ENCODE peak calls at places on chromosomes 5 and 9, in ten cellular contexts. Y, D, V, E, S, L, P, J, T and N are unnamed samples.

GRCh38 chr9:35962126-35962906 is 4.4 kb upstream of the OR2S2 start:
- DNase-seq in Y (peak), D (no peak), V (no peak), E (no peak), S (no peak), L (no peak), P (no peak), J (peak), T (peak), N (no peak)

GRCh38 chr9:125470767-125471580 is 209.3 kb downstream of the GAPVD1 start:
- DNase-seq in Y (no peak), D (no peak), V (no peak), E (no peak), S (no peak), L (no peak), P (no peak), J (no peak), T (no peak), N (no peak)

GRCh38 chr9:107246259-107247254 is 36.5 kb upstream of the RAD23B start:
- DNase-seq in Y (peak), D (peak), V (no peak), E (no peak), S (no peak), L (no peak), P (no peak), J (no peak), T (no peak), N (no peak)

GRCh38 chr5:761854-762685 is 22.5 kb downstream of the ZDHHC11B start:
- DNase-seq in Y (no peak), D (no peak), V (no peak), E (no peak), S (peak), L (no peak), P (peak), J (no peak), T (peak), N (peak)

GRCh38 chr5:127957183-127957582 is 126.4 kb upstream of the SLC12A2 start:
- DNase-seq in Y (peak), D (no peak), V (no peak), E (no peak), S (no peak), L (no peak), P (no peak), J (peak), T (peak), N (no peak)

GRCh38 chr9:77957652-77958051 is 74.0 kb downstream of the GNAQ start:
- DNase-seq in Y (no peak), D (peak), V (no peak), E (no peak), S (no peak), L (no peak), P (no peak), J (no peak), T (no peak), N (no peak)

GRCh38 chr5:135986891-135987401 is 32.2 kb upstream of the LECT2 start:
- DNase-seq in Y (peak), D (no peak), V (no peak), E (no peak), S (no peak), L (no peak), P (no peak), J (no peak), T (no peak), N (no peak)

GRCh38 chr5:132457371-132458225 is 33.0 kb downstream of the IRF1 start:
- DNase-seq in Y (peak), D (peak), V (no peak), E (no peak), S (no peak), L (no peak), P (no peak), J (peak), T (no peak), N (no peak)

GRCh38 chr5:161545701-161546462 is 643 bp downstream of the GABRB2 start:
- DNase-seq in Y (no peak), D (no peak), V (peak), E (peak), S (peak), L (no peak), P (no peak), J (no peak), T (no peak), N (peak)

GRCh38 chr5:173201636-173202265 is 33.3 kb downstream of the NKX2-5 start:
- DNase-seq in Y (peak), D (no peak), V (no peak), E (no peak), S (no peak), L (no peak), P (no peak), J (peak), T (no peak), N (no peak)

GRCh38 chr5:173202266-173202875 is 32.6 kb downstream of the NKX2-5 start:
- DNase-seq in Y (no peak), D (no peak), V (no peak), E (no peak), S (no peak), L (no peak), P (no peak), J (no peak), T (no peak), N (no peak)

GRCh38 chr5:173208296-173208695 is 26.7 kb downstream of the NKX2-5 start:
- DNase-seq in Y (no peak), D (no peak), V (no peak), E (no peak), S (no peak), L (no peak), P (no peak), J (no peak), T (no peak), N (no peak)

GRCh38 chr5:173205921-173206320 is 29.1 kb downstream of the NKX2-5 start:
- DNase-seq in Y (no peak), D (no peak), V (no peak), E (no peak), S (no peak), L (no peak), P (no peak), J (no peak), T (no peak), N (no peak)

DNA sequence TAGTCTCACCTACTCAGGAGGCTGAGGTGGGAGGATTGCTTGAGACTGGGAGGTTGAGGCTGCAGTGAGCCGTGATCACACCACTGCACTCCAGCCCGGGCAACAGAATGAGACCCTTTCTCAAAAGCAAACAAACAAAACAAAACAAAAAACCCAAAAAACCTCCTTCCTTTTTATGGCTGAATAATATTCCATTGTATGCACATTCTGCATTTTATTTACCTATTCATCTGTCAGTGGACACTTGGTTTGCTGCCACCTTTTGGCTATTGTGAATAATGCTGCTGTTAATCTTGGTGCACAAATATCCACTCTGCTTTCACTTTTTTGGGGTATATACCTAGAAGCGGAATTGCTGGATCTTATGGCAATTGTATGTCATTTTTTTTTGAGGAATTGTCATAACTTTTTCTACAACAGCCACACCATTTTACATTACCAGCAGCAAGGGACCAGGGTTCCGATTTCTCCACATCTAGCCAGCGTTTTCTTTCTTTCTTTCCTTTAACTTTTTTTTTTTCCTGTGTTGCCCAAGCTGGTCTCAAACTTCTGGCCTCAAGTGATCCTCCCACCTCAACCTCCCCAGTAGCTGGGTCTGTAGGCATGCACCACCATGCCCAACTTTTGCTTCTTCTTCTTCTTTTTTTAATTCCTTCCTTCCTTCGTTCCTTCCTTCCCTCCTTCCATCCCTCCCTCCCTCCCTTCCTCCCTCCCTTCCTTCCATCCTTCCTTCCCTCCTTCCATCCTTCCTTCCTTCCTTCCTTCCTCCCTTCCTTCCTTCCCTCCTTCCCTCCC is 30.6 kb downstream of the NKX2-5 start:
- DNase-seq in Y (peak), D (peak), V (no peak), E (no peak), S (no peak), L (no peak), P (no peak), J (peak), T (no peak), N (no peak)
- TF ChIP-seq CTCF in Y (peak), D (peak), V (peak), E (peak), S (peak), L (peak), P (peak), J (peak), T (peak), N (peak)

DNA sequence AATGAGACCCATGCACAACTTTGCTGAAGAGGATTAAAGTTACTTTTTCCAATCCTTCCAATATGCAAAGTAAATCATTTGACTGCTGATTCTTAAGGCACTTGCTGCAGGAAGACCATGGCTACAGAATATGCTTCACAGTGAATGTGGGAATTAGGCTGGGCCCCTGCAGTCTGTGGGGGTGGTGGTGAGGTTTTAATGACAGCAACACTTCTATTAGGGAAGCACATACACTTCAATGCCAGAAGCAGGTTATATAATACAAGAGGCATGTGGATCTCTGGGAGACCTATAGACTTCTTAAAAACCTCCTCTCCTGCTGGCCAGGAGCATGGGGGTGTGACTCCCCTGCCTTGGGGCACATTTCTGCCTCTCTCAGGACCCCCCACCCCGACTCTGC is 124.5 kb upstream of the KLF9 start:
- DNase-seq in Y (no peak), D (no peak), V (no peak), E (no peak), S (no peak), L (no peak), P (no peak), J (no peak), T (no peak), N (no peak)
- TF ChIP-seq CTCF in Y (no peak), D (no peak), V (no peak), E (no peak), S (no peak), L (no peak), P (no peak), J (no peak), T (no peak), N (no peak)

DNA sequence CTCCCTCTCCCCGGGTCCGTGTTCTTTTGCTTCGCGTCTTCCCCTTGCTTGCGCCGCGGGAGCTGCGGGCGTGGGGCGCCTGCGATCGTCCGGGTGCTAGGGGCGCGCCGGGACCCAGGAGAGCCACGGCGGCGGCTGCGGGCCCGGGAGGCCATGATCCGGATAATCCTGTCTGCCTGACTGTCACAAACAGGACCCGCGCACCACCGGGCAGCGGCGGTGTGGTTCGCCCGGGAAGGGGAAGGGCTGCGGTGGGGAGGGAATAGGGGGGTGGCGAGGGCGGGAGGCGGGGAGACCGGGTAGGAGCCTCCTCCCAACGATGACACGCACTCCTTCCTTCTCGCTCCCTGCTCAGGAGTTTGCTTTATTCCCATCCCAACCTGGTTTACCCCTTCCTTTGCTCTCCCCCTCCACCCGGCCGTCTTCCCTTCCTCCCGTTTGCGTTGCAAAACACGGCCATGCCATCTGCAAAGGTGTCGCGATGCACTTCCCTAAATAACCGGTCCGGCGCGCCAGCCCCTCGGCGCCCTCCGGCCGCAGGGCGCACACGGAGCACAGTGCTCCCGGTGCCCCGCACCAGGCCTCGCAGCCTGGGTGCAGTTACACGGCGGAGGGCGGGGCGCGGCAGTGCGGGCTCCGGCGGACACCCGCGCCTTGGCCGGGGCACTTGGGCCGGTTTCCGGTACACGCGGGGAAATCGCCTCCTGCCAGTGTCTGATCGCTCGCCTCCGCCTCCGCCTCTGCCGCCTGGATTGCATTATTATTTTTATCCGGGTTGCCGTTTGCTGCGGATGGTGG is 1.5 kb downstream of the SMARCA2 start:
- DNase-seq in Y (peak), D (peak), V (peak), E (peak), S (peak), L (peak), P (peak), J (peak), T (peak), N (peak)
- TF ChIP-seq CTCF in Y (no peak), D (no peak), V (no peak), E (no peak), S (peak), L (no peak), P (no peak), J (no peak), T (no peak), N (no peak)

GRCh38 chr5:171606414-171607024 is 179.1 kb upstream of the SMIM23 start:
- DNase-seq in Y (peak), D (peak), V (no peak), E (no peak), S (no peak), L (no peak), P (no peak), J (peak), T (no peak), N (no peak)
- TF ChIP-seq CTCF in Y (peak), D (peak), V (peak), E (peak), S (no peak), L (no peak), P (peak), J (peak), T (peak), N (no peak)

DNA sequence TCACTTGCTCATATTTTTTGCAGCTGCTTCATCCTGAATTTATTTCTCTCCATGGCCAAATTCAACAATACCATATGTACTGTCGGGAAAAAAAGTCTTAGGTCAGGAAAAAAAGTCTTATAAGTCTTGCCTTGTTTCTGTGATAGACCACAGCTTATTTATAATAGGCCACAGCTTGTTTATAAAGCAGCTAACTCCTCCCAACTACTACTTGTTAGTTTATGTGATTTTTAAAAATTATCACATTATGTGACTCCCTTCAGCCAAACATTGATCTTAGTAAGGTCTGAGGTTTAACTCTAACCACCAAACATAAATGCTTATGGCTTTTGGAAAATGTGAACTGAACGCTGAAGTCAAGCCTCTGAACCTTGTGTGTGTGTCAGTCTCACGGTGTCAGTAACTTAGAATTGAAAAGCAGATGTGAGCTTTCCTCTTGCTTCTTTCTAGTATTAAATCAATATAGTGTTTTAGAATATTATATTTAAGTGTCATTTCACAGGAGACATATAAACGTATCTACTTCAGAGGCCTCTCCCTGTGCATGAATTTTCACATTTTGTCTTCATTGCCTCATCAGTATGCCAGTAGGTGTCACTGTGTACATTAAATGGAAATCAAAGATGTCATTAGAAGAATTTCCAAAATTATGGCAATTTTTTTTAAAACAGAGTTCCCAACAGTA is 51.3 kb downstream of the SNX24 start:
- DNase-seq in Y (peak), D (peak), V (no peak), E (no peak), S (no peak), L (no peak), P (no peak), J (peak), T (no peak), N (no peak)
- TF ChIP-seq CTCF in Y (peak), D (peak), V (peak), E (peak), S (no peak), L (no peak), P (peak), J (peak), T (peak), N (peak)

GRCh38 chr9:4986783-4987182 is 1.7 kb downstream of the JAK2 start:
- DNase-seq in Y (no peak), D (no peak), V (no peak), E (no peak), S (no peak), L (no peak), P (no peak), J (no peak), T (no peak), N (no peak)

GRCh38 chr9:4986291-4986690 is 1.2 kb downstream of the JAK2 start:
- DNase-seq in Y (peak), D (no peak), V (no peak), E (no peak), S (no peak), L (no peak), P (no peak), J (peak), T (no peak), N (peak)

GRCh38 chr9:4984571-4985375 is at the start of gene JAK2:
- DNase-seq in Y (peak), D (peak), V (peak), E (peak), S (peak), L (peak), P (peak), J (peak), T (peak), N (peak)

GRCh38 chr9:4984171-4984570 is 901 bp upstream of the JAK2 start:
- DNase-seq in Y (no peak), D (no peak), V (no peak), E (no peak), S (no peak), L (no peak), P (no peak), J (no peak), T (no peak), N (no peak)

DNA sequence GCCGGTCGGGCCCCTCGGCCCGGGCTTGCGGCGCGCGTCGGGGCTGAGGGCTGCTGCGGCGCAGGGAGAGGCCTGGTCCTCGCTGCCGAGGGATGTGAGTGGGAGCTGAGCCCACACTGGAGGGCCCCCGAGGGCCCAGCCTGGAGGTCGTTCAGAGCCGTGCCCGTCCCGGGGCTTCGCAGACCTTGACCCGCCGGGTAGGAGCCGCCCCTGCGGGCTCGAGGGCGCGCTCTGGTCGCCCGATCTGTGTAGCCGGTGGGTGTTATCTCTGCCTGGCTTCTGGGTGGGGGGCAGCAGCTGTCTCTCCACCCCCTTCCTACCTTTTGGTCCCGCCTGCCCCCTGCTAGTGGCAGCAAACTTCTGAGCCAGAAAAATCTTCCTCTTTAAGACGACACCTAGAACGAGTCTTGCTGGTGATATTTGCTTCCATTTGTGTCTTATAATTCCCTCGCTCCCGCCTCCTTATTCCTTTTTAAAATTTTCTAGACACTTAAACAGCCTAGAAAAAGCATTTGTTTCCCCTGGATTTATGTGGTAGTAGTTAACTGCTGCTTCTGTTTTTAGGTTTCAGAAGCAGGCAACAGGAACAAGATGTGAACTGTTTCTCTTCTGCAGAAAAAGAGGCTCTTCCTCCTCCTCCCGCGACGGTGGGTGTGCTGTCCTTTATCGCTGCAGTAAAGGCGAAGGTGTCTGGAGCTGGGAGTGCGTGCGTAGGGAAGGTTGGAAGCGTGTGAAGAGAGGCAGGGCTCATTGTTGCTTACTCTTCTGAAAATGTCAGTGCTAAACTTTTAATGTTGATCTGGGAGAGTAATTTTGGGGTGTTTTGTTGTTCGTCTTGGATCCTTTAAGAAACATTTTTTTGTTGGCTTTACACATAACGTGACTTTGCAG is 549 bp downstream of the JAK2 start:
- DNase-seq in Y (peak), D (peak), V (peak), E (peak), S (peak), L (no peak), P (peak), J (peak), T (peak), N (peak)
- TF ChIP-seq CTCF in Y (no peak), D (no peak), V (peak), E (no peak), S (no peak), L (no peak), P (no peak), J (no peak), T (no peak), N (no peak)

DNA sequence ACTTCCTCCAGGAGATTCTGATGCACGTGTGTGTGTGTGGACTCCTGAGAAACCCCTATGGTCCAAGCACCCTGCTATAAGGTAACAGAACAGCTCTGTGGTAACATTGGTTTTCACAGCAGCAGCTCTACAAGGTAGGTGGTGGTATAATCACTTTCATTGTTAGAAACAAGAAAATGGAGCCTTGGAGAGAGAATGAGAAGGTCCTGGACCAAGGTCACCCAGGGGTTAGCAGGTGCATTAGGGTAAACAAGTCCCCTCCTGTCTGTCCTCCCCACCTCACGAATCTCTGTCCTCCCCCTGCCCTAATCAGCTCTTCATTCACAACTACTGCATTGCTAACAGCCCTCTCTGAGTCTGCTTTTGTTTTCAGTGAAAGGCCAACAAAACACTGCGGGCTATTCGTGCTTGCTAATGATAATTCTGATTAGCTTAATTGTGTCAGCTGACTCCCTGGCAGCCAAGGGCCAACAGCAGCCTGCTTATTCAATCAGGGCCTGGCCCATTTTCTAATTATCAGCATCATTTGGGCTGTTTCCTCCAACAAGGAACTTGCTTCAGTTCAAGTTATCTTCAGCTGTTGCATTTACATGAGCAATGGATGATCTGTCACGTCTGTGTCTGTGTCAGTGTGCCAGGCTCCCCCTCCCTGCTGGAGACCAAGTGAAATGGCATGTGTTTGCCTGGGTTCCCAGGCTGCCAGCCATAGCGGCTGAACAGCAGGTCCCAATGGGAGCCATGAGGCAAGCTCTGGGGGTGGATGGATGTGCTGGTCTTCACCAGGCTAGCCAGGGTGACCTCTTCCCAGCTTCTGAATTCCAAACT is 56.7 kb upstream of the EQTN start:
- DNase-seq in Y (no peak), D (no peak), V (no peak), E (peak), S (no peak), L (no peak), P (no peak), J (no peak), T (no peak), N (peak)
- TF ChIP-seq CTCF in Y (no peak), D (no peak), V (no peak), E (no peak), S (no peak), L (no peak), P (no peak), J (no peak), T (no peak), N (no peak)